ENCODE peak calls at places on chromosomes 3 and 15, in eight cellular contexts. One of them, this sample, is unnamed.

GRCh38 chr3:14042680-14043079 is 82.0 kb downstream of the CHCHD4 start:
- DNase-seq in upper lobe of right lung: no peak
- DNase-seq in sciatic nerve: no peak
- DNase-seq in AG08396: peak; percentile 36
- DNase-seq in ELR: peak; percentile 20
- DNase-seq in stimulated activated CD4-positive, alpha-beta T cell treated with anti-CD3 and anti-CD28 coated beads, Interleukin-2, amount 100 ng/mL, for 48 hours: no peak
- DNase-seq in MM.1S: no peak
- DNase-seq in fibroblast of pulmonary artery: peak; percentile 19
- DNase-seq in this sample: peak; percentile 8

GRCh38 chr15:88739541-88739940 is 63.7 kb upstream of the ACAN start:
- DNase-seq in upper lobe of right lung: no peak
- DNase-seq in sciatic nerve: no peak
- DNase-seq in AG08396: no peak
- DNase-seq in ELR: no peak
- DNase-seq in stimulated activated CD4-positive, alpha-beta T cell treated with anti-CD3 and anti-CD28 coated beads, Interleukin-2, amount 100 ng/mL, for 48 hours: no peak
- DNase-seq in MM.1S: no peak
- DNase-seq in fibroblast of pulmonary artery: no peak
- DNase-seq in this sample: no peak

GRCh38 chr3:88713233-88713691 is 394.2 kb upstream of the EPHA3 start:
- DNase-seq in upper lobe of right lung: no peak
- DNase-seq in sciatic nerve: no peak
- DNase-seq in AG08396: no peak
- DNase-seq in ELR: peak; percentile 1
- DNase-seq in stimulated activated CD4-positive, alpha-beta T cell treated with anti-CD3 and anti-CD28 coated beads, Interleukin-2, amount 100 ng/mL, for 48 hours: no peak
- DNase-seq in MM.1S: no peak
- DNase-seq in fibroblast of pulmonary artery: peak; percentile 18
- DNase-seq in this sample: peak; percentile 81

GRCh38 chr3:8712871-8713360 is 20.7 kb upstream of the CAV3 start:
- DNase-seq in upper lobe of right lung: no peak
- DNase-seq in sciatic nerve: no peak
- DNase-seq in AG08396: no peak
- DNase-seq in ELR: no peak
- DNase-seq in stimulated activated CD4-positive, alpha-beta T cell treated with anti-CD3 and anti-CD28 coated beads, Interleukin-2, amount 100 ng/mL, for 48 hours: no peak
- DNase-seq in MM.1S: no peak
- DNase-seq in fibroblast of pulmonary artery: no peak
- DNase-seq in this sample: no peak

GRCh38 chr15:59190291-59190690 is 16.4 kb upstream of the LDHAL6B start:
- DNase-seq in upper lobe of right lung: no peak
- DNase-seq in sciatic nerve: no peak
- DNase-seq in AG08396: no peak
- DNase-seq in ELR: no peak
- DNase-seq in stimulated activated CD4-positive, alpha-beta T cell treated with anti-CD3 and anti-CD28 coated beads, Interleukin-2, amount 100 ng/mL, for 48 hours: no peak
- DNase-seq in MM.1S: no peak
- DNase-seq in fibroblast of pulmonary artery: no peak
- DNase-seq in this sample: no peak

GRCh38 chr15:80152180-80152895 is 461 bp upstream of the FAH start:
- DNase-seq in upper lobe of right lung: peak; percentile 98
- DNase-seq in sciatic nerve: peak; percentile 98
- DNase-seq in AG08396: peak; percentile 96
- DNase-seq in ELR: peak; percentile 91
- DNase-seq in stimulated activated CD4-positive, alpha-beta T cell treated with anti-CD3 and anti-CD28 coated beads, Interleukin-2, amount 100 ng/mL, for 48 hours: peak; percentile 86
- DNase-seq in MM.1S: peak; percentile 92
- DNase-seq in fibroblast of pulmonary artery: peak; percentile 96
- DNase-seq in this sample: peak; percentile 87

GRCh38 chr3:187742351-187743171 is 2.7 kb downstream of the BCL6 start:
- DNase-seq in upper lobe of right lung: no peak
- DNase-seq in sciatic nerve: no peak
- DNase-seq in AG08396: no peak
- DNase-seq in ELR: peak; percentile 24
- DNase-seq in stimulated activated CD4-positive, alpha-beta T cell treated with anti-CD3 and anti-CD28 coated beads, Interleukin-2, amount 100 ng/mL, for 48 hours: no peak
- DNase-seq in MM.1S: no peak
- DNase-seq in fibroblast of pulmonary artery: peak; percentile 57
- DNase-seq in this sample: no peak

GRCh38 chr15:65583701-65584100 is 27.2 kb downstream of the INTS14 start:
- DNase-seq in upper lobe of right lung: no peak
- DNase-seq in sciatic nerve: no peak
- DNase-seq in AG08396: no peak
- DNase-seq in ELR: peak; percentile 51
- DNase-seq in stimulated activated CD4-positive, alpha-beta T cell treated with anti-CD3 and anti-CD28 coated beads, Interleukin-2, amount 100 ng/mL, for 48 hours: no peak
- DNase-seq in MM.1S: peak; percentile 83
- DNase-seq in fibroblast of pulmonary artery: peak; percentile 67
- DNase-seq in this sample: no peak

GRCh38 chr3:130925628-130926027 is 31.7 kb downstream of the ATP2C1 start:
- DNase-seq in upper lobe of right lung: no peak
- DNase-seq in sciatic nerve: no peak
- DNase-seq in AG08396: no peak
- DNase-seq in ELR: peak; percentile 58
- DNase-seq in stimulated activated CD4-positive, alpha-beta T cell treated with anti-CD3 and anti-CD28 coated beads, Interleukin-2, amount 100 ng/mL, for 48 hours: no peak
- DNase-seq in MM.1S: no peak
- DNase-seq in fibroblast of pulmonary artery: peak; percentile 30
- DNase-seq in this sample: no peak

GRCh38 chr3:53346514-53346913 is 829 bp downstream of the DCP1A start:
- DNase-seq in upper lobe of right lung: no peak
- DNase-seq in sciatic nerve: no peak
- DNase-seq in AG08396: peak; percentile 10
- DNase-seq in ELR: peak; percentile 41
- DNase-seq in stimulated activated CD4-positive, alpha-beta T cell treated with anti-CD3 and anti-CD28 coated beads, Interleukin-2, amount 100 ng/mL, for 48 hours: no peak
- DNase-seq in MM.1S: peak; percentile 7
- DNase-seq in fibroblast of pulmonary artery: no peak
- DNase-seq in this sample: no peak

GRCh38 chr3:94453864-94454263 is 391.0 kb downstream of the NSUN3 start:
- DNase-seq in upper lobe of right lung: no peak
- DNase-seq in sciatic nerve: no peak
- DNase-seq in AG08396: no peak
- DNase-seq in ELR: no peak
- DNase-seq in stimulated activated CD4-positive, alpha-beta T cell treated with anti-CD3 and anti-CD28 coated beads, Interleukin-2, amount 100 ng/mL, for 48 hours: no peak
- DNase-seq in MM.1S: no peak
- DNase-seq in fibroblast of pulmonary artery: no peak
- DNase-seq in this sample: no peak

GRCh38 chr15:52139599-52140462 is 27.3 kb upstream of the BCL2L10 start:
- DNase-seq in upper lobe of right lung: peak; percentile 82
- DNase-seq in sciatic nerve: peak; percentile 87
- DNase-seq in AG08396: peak; percentile 79
- DNase-seq in ELR: peak; percentile 74
- DNase-seq in stimulated activated CD4-positive, alpha-beta T cell treated with anti-CD3 and anti-CD28 coated beads, Interleukin-2, amount 100 ng/mL, for 48 hours: peak; percentile 77
- DNase-seq in MM.1S: peak; percentile 71
- DNase-seq in fibroblast of pulmonary artery: peak; percentile 78
- DNase-seq in this sample: peak; percentile 16

This sample was measured in skeletal muscle cell.